ENCODE peak calls at places on chromosome 9, in nine cellular contexts. C is psoas muscle, X is endothelial cell, M is AG04449, W is neural progenitor cell, F is fibroblast of lung, L is GM13976, E is osteocyte, U is cardiac muscle cell. P is an unnamed sample.

GRCh38 chr9:86176468-86176867 is 77.1 kb upstream of the GOLM1 start:
- DNase-seq in C (no peak), W (no peak), F (peak; percentile 34), L (no peak), E (peak; percentile 56), U (no peak), M (no peak), X (no peak), P (peak; percentile 83)

GRCh38 chr9:121261107-121261460 is 6.9 kb upstream of the GSN start:
- DNase-seq in U (no peak), X (peak; percentile 61), L (no peak), C (no peak), M (no peak), E (no peak), W (peak; percentile 90), F (peak; percentile 47), P (no peak)

GRCh38 chr9:2260401-2261306 is 245.5 kb downstream of the SMARCA2 start:
- DNase-seq in U (no peak), L (no peak), M (no peak), C (no peak), E (no peak), F (peak; percentile 67), X (no peak), W (no peak), P (peak; percentile 65)

GRCh38 chr9:336039-336438 is 121.4 kb downstream of the DOCK8 start:
- DNase-seq in M (no peak), L (no peak), F (no peak), X (no peak), U (no peak), W (no peak), C (no peak), E (no peak), P (no peak)

GRCh38 chr9:110828148-110828730 is 159.6 kb downstream of the MUSK start:
- DNase-seq in W (peak; percentile 17), X (no peak), F (peak; percentile 76), E (no peak), C (no peak), M (no peak), L (no peak), U (peak; percentile 35), P (no peak)

GRCh38 chr9:114487607-114488300 is 17.5 kb downstream of the WHRN start:
- DNase-seq in X (peak; percentile 82), E (no peak), M (peak; percentile 5), L (peak; percentile 68), W (peak; percentile 82), C (no peak), U (peak; percentile 80), F (peak; percentile 51), P (peak; percentile 89)

GRCh38 chr9:89361816-89362646 is 43.7 kb downstream of the SECISBP2 start:
- DNase-seq in L (no peak), E (no peak), F (no peak), M (no peak), W (no peak), U (no peak), C (no peak), X (no peak), P (no peak)

GRCh38 chr9:129763235-129763917 is 10.5 kb upstream of the PTGES start:
- DNase-seq in W (no peak), M (no peak), X (no peak), U (no peak), E (no peak), L (no peak), C (no peak), F (peak; percentile 59), P (peak; percentile 72)

GRCh38 chr9:110047955-110048472 is 159.9 kb downstream of the C9orf152 start:
- DNase-seq in U (peak; percentile 60), C (no peak), F (peak; percentile 20), W (peak; percentile 72), M (no peak), L (peak; percentile 51), E (no peak), X (peak; percentile 43), P (no peak)

GRCh38 chr9:1231998-1232919 is 182.1 kb downstream of the DMRT2 start:
- DNase-seq in X (no peak), L (no peak), F (peak; percentile 33), M (no peak), C (peak; percentile 76), W (no peak), E (no peak), U (no peak), P (peak; percentile 88)

GRCh38 chr9:38423939-38424843 is at the start of gene IGFBPL1:
- DNase-seq in F (peak; percentile 35), W (peak; percentile 88), E (no peak), X (peak; percentile 51), C (no peak), M (no peak), U (peak; percentile 79), L (peak; percentile 52), P (no peak)

GRCh38 chr9:28971881-28972280 is 1398.6 kb upstream of the C9orf72 start:
- DNase-seq in E (no peak), W (no peak), F (no peak), L (no peak), U (no peak), X (no peak), M (no peak), C (no peak), P (no peak)

GRCh38 chr9:93204470-93205043 is 20.6 kb downstream of the WNK2 start:
- DNase-seq in W (no peak), X (no peak), F (no peak), M (no peak), E (no peak), C (peak; percentile 52), L (no peak), U (no peak), P (no peak)

GRCh38 chr9:26950521-26950920 is 3.5 kb upstream of the PLAA start:
- DNase-seq in F (no peak), U (no peak), L (no peak), C (no peak), M (no peak), X (no peak), E (no peak), W (no peak), P (no peak)

GRCh38 chr9:2771101-2771500 is 53.8 kb downstream of the KCNV2 start:
- DNase-seq in U (no peak), C (no peak), M (no peak), E (no peak), W (no peak), L (no peak), F (peak; percentile 55), X (no peak), P (no peak)

GRCh38 chr9:80561526-80561925 is 989.8 kb downstream of the TLE4 start:
- DNase-seq in L (no peak), F (peak; percentile 3), W (no peak), M (no peak), C (no peak), U (no peak), E (no peak), X (no peak), P (peak; percentile 65)

GRCh38 chr9:111974092-111974681 is 77.6 kb downstream of the UGCG start:
- DNase-seq in M (no peak), F (peak; percentile 76), L (no peak), U (no peak), E (no peak), X (no peak), C (no peak), W (no peak), P (peak; percentile 33)

DNA sequence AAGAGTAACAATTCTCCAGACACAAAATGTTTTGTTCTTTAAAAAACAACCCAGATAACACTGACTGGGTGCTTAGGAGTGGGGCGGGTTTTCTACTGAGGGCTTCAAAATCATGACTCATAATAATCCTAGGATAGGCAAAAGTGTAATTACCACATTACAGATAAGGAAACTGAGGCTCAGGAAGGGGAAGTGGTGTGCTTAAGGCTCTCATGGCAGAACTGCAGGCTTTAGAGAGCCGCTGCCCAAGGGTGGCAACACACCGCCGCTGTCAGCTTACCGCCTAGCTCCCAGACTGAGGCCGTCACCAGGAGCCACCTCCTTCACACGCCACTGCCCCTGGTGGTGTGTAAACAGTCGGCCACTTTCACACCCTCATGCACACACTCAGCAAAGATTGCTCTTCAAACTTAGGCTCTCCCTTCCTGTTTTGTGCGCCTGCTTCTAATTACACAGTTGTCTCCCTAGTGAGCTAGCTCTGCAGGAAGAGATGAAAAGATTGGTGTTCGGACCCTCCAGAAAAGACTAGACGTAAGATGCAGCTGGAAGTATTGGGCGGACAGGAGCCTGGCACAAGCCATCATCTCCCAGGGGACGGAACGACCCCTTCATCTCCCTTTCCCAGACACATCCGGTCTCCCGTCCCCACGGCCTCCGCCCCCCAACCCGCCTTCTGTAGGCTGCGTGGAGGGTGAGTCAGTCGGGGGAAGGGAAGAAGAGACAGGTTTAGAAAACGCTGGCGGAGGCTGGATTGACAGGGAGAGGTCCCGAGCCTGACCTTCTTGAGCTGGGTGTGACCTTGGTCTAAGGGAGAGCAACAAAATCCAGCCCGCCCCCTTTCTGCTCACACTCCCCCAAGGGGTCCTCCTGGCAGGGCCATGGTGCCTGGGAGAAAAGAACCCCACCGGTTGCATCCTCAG is 162.7 kb downstream of the SYK start:
- DNase-seq in X (no peak), L (peak; percentile 38), C (no peak), F (no peak), M (no peak), E (no peak), W (no peak), U (no peak), P (no peak)
- TF ChIP-seq CTCF in X (no peak), L (no peak), C (no peak), F (no peak), M (peak; percentile 34), E (peak; percentile 29), W (no peak), U (peak; percentile 27), P (peak; percentile 8)

GRCh38 chr9:34958411-34958982 is 412 bp downstream of the PHF24 start:
- DNase-seq in W (no peak), U (no peak), L (no peak), E (no peak), F (no peak), X (no peak), C (no peak), M (no peak), P (no peak)
- TF ChIP-seq CTCF in W (no peak), U (no peak), L (no peak), E (peak; percentile 3), F (no peak), X (no peak), C (no peak), M (no peak), P (no peak)

DNA sequence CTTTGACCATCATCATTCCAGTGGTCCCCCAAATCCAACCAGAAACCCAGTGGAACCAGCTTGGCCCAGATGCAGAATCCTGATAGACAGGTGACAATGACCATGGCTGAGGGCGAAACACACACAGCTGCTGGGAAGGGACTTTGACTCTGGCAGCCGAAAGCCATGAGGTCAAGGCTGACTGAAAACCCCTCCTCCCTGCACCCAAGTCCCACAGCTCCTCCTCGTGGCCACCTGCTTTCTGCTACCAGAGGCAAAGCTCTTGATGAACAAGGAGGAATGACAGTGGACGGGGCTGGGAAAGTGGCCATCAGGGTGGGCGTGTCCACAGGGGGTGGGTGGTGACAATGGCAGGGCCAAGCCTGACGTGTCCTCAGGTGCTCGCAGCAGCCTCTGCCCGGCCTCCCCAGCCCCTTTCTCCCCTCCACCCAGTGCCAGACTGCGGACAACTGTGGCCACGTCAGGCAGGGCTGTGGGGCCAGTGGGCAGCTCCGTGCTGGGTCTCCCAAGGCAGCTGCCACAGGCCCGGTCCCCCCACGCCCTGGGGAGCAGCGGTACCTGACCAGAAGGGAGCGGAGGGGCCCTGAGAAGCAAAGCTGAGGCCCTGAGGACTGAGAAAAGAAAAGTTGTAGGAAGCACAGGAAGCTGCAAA is 30.8 kb upstream of the SARDH start:
- DNase-seq in U (peak; percentile 61), E (no peak), F (no peak), C (no peak), M (no peak), L (no peak), W (no peak), X (no peak), P (no peak)
- TF ChIP-seq CTCF in U (peak; percentile 15), E (no peak), F (no peak), C (no peak), M (no peak), L (no peak), W (peak; percentile 11), X (no peak), P (no peak)

GRCh38 chr9:87336407-87336806 is 161.3 kb upstream of the DAPK1 start:
- DNase-seq in L (peak; percentile 30), M (no peak), F (no peak), X (no peak), C (no peak), U (no peak), E (no peak), W (no peak), P (peak; percentile 22)
- TF ChIP-seq CTCF in L (peak; percentile 17), M (peak; percentile 34), F (no peak), X (no peak), C (no peak), U (no peak), E (no peak), W (no peak), P (no peak)